ENCODE peak calls at places on chromosome 6, in four cellular contexts. G, L, Y and J are unnamed samples.

GRCh38 chr6:26375270-26375669 is 7.6 kb upstream of the BTN2A2 start:
- DNase-seq in Y (no peak), G (no peak), L (no peak), J (no peak)

GRCh38 chr6:45491874-45492273 is 114.1 kb upstream of the SUPT3H start:
- DNase-seq in L (no peak), G (no peak), Y (no peak), J (no peak)

GRCh38 chr6:156451726-156452125 is 325.5 kb upstream of the ARID1B start:
- DNase-seq in G (no peak), Y (no peak), L (no peak), J (no peak)

GRCh38 chr6:43129434-43130194 is 41.5 kb upstream of the SRF start:
- DNase-seq in Y (no peak), G (no peak), L (peak; percentile 49), J (no peak)

GRCh38 chr6:32153252-32153834 is 598 bp upstream of the PPT2 start:
- DNase-seq in G (no peak), Y (no peak), L (peak; percentile 28), J (peak; percentile 83)

GRCh38 chr6:70905676-70906075 is 51.2 kb downstream of the B3GAT2 start:
- DNase-seq in L (no peak), Y (no peak), G (no peak), J (no peak)

GRCh38 chr6:151229401-151230276 is 10.1 kb upstream of the AKAP12 start:
- DNase-seq in G (no peak), Y (no peak), L (no peak), J (no peak)

GRCh38 chr6:163500105-163500504 is 85.6 kb downstream of the QKI start:
- DNase-seq in Y (no peak), L (no peak), G (no peak), J (no peak)

GRCh38 chr6:117118490-117118889 is 146.9 kb upstream of the VGLL2 start:
- DNase-seq in Y (no peak), G (no peak), L (no peak), J (no peak)

GRCh38 chr6:5190467-5190866 is 70.3 kb downstream of the LYRM4 start:
- DNase-seq in G (peak; percentile 43), Y (no peak), L (no peak), J (no peak)
- TF ChIP-seq CTCF in G (no peak), Y (no peak), L (no peak), J (no peak)

DNA sequence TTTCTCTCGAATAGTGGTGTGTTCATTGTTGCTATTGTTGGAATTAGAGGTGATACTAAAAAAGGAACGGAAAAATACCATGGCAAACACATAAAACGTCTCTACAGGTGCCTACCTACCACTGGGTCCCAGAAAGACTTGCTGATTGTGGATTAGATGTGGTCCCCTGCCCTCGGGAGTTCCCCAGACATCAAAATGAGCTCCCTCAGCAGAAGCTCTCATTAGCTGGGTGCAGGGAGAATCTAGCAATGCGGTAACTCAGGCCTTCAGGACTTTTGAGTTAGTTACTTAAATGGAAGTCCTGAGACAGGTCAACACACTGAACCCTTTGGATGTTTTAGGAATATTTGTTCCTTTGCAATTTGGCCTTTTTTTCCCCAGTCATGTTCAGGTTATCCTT is 6.1 kb downstream of the IRF4 start:
- DNase-seq in Y (no peak), G (no peak), L (no peak), J (no peak)
- TF ChIP-seq POLR2AphosphoS5 in Y (no peak), G (no peak), L (no peak), J (no peak)

GRCh38 chr6:107869871-107870270 is 45.8 kb upstream of the SCML4 start:
- DNase-seq in G (no peak), Y (no peak), L (no peak), J (no peak)

GRCh38 chr6:107864235-107864970 is 40.3 kb upstream of the SCML4 start:
- DNase-seq in G (no peak), Y (no peak), L (no peak), J (no peak)

GRCh38 chr6:107866606-107867301 is 42.6 kb upstream of the SCML4 start:
- DNase-seq in Y (no peak), L (no peak), G (no peak), J (no peak)

GRCh38 chr6:107868867-107869611 is 44.9 kb upstream of the SCML4 start:
- DNase-seq in G (no peak), Y (no peak), L (no peak), J (no peak)

DNA sequence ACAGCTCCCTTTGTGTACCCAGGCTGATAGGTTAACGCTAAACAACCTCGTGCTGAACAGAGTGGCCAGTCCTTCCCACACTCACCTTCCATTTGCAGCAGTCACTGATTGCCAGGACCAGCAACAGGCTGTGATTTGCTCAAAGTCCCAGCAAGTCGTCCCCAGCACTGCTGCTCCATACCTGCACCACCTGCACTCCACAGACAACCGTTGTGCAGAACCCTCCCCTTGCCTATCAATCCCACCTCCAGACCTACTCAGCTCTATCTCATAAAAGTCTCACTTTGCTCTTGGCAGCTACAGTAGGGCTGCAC is 43.1 kb upstream of the SCML4 start:
- DNase-seq in Y (no peak), G (no peak), L (no peak), J (no peak)
- TF ChIP-seq CTCF in Y (no peak), G (no peak), L (no peak), J (no peak)

DNA sequence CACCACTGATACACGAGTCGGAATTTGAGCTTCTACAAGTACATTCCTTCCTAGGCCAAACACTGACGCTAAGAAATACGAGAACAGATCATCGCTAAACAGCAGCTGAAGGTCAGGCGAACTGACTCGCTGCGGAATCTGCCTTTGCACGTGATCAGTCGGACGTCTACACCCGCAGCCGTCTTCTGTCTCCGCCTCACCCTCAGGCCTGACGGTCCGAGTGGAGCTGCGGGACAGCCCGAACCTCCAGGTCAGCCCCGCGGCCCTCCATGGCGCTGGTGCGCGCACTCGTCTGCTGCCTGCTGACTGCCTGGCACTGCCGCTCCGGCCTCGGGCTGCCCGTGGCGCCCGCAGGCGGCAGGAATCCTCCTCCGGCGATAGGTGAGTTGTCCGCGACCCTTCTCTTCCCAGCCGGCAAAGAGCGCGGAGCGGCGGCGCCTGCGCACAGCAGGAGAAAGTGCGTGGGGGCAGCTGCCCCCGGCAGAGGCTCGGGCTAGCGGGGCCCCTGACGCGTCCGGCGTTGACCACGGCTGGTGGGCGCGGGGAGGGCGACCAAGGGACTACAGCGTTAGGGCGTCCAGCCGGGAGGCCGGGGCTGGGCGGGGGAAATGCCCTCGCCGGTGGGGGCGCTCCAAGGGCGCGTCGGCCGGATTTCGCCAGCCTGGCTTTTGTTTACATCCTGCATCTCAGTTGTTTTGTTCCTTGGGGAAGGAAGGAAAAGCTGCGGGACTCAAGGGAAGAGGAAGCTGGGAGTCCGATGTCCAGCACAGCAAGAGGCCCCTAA is at the start of gene SMPDL3A:
- DNase-seq in L (peak; percentile 70), G (peak; percentile 28), Y (peak; percentile 34), J (peak; percentile 84)
- TF ChIP-seq POLR2AphosphoS5 in L (peak; percentile 82), G (no peak), Y (peak; percentile 58), J (no peak)

DNA sequence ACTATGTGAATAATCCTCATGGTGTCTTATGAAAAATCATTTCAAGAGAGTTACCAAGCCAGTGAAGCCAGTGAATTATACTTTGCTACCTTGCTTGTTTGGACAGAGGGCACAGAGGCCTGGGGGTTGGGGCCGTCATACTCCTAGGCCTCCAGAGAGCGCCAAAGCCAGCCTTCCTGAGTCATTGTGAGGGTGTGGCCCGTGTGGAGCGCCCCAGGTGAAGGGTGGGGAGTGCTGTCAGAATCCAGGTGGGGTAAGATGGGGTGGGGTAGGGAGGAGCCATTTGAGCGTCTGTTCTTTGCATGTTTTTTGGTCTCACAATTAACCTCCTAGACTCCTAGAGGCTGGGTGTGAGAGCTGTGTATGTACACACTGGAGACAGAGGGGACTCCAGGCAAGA is 71.1 kb downstream of the PERP start:
- DNase-seq in Y (no peak), L (peak; percentile 27), G (no peak), J (no peak)
- TF ChIP-seq CTCF in Y (no peak), L (no peak), G (no peak), J (no peak)

DNA sequence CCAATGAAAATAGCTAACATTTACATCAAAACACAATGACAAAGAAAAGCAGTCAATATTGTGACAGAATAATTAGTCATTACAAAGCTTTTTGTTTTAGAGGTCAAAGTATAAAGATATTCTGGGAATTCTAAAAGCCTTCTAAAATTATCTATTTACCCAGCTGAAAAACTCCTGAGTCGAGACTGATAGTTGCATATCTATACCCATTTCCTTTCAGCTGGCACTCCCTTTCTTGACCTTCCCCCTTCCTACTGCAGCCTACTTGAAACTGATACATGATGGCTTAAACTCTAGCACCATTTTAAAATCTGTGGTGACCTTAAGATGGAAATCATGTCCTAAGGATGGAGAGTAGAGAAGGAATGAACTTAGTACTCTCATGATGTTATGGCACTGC is 38.6 kb downstream of the LMBRD1 start:
- DNase-seq in L (no peak), Y (no peak), G (no peak), J (no peak)
- TF ChIP-seq POLR2AphosphoS5 in L (no peak), Y (no peak), G (no peak), J (no peak)

DNA sequence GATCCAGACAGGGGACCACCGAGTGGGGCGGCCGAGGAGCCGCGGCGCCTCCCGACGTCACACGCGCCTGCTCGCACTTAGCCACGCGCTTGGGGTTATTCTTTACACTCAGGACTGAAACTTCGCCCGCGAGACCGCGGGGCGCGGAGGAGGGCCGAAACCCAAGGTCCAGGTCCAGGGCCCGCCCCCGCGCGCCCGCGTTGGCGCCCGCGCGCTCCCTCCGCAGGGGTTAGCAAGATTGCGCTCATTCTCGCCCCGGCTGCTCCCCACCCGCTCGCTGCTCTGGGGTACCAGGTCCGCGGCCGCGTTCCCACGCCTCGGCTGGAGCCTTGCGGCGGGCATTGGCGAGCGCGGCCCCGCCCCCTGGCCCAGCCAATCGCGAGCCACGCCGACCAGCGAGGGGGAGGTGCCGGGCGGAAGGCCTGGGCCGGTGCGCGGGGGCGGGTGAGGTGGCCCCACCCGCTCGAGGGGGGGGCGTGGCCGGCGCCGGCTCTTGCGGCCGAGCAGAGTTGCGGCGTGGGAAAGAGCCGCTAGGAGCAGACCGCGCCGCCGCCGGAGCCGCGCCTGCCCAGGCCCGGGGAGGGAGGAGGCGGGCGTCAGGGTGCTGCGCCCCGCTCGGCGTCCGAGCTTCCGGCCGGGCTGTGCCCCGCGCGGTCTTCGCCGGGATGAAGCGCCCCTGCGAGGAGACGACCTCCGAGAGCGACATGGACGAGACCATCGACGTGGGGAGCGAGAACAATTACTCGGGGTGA is at the start of gene HEY2:
- DNase-seq in G (peak; percentile 58), L (peak; percentile 95), Y (peak; percentile 90), J (peak; percentile 93)
- TF ChIP-seq CTCF in G (no peak), L (no peak), Y (no peak), J (no peak)

GRCh38 chr6:37576336-37576737 is 76.6 kb upstream of the CCDC167 start:
- DNase-seq in L (no peak), Y (no peak), G (no peak), J (no peak)
- TF ChIP-seq POLR2AphosphoS5 in L (no peak), Y (no peak), G (no peak), J (no peak)

GRCh38 chr6:46677314-46677654 is 10.4 kb upstream of the TDRD6 start:
- DNase-seq in L (no peak), G (no peak), Y (no peak), J (no peak)
- TF ChIP-seq CTCF in L (no peak), G (no peak), Y (no peak), J (no peak)